ENCODE peak calls at places on chromosome 9, in ten cellular contexts. Q, M, L, D, V, K, T, X, G and B are unnamed samples.

GRCh38 chr9:119289740-119290139 is 79.5 kb downstream of the BRINP1 start:
- DNase-seq in K (no peak), D (no peak), V (peak), T (peak), X (peak), M (peak), G (no peak), L (peak), Q (peak), B (no peak)

GRCh38 chr9:87324613-87325194 is 173.0 kb upstream of the DAPK1 start:
- DNase-seq in K (no peak), G (peak), Q (peak), D (no peak), X (peak), M (peak), L (peak), V (peak), T (peak), B (no peak)

GRCh38 chr9:97874617-97875016 is 21.6 kb downstream of the FOXE1 start:
- DNase-seq in Q (no peak), L (no peak), V (no peak), K (no peak), X (no peak), M (no peak), D (no peak), T (no peak), G (no peak), B (no peak)

GRCh38 chr9:37582548-37583157 is 6.5 kb upstream of the FBXO10 start:
- DNase-seq in Q (peak), K (no peak), T (peak), L (peak), X (peak), D (no peak), G (peak), V (peak), M (peak), B (no peak)

GRCh38 chr9:114172981-114173833 is 17.9 kb downstream of the COL27A1 start:
- DNase-seq in Q (no peak), X (no peak), V (no peak), L (no peak), K (no peak), M (no peak), D (no peak), G (no peak), T (no peak), B (no peak)

GRCh38 chr9:115034801-115035200 is 83.2 kb downstream of the TNC start:
- DNase-seq in D (no peak), K (no peak), M (peak), Q (peak), V (no peak), T (no peak), L (no peak), G (peak), X (no peak), B (no peak)

GRCh38 chr9:70603020-70603411 is 188.6 kb upstream of the KLF9 start:
- DNase-seq in D (no peak), K (no peak), T (no peak), V (no peak), M (no peak), X (peak), L (no peak), Q (no peak), G (no peak), B (no peak)

GRCh38 chr9:37968228-37968672 is 64.3 kb upstream of the SLC25A51 start:
- DNase-seq in T (no peak), G (no peak), V (no peak), X (no peak), D (no peak), M (peak), Q (peak), K (no peak), L (peak), B (no peak)

GRCh38 chr9:127873886-127874285 is 3.6 kb downstream of the AK1 start:
- DNase-seq in K (no peak), X (no peak), V (no peak), L (no peak), M (peak), D (no peak), Q (no peak), G (no peak), T (no peak), B (peak)

GRCh38 chr9:87894998-87895625 is 12.4 kb downstream of the SPATA31E1 start:
- DNase-seq in L (no peak), Q (no peak), K (no peak), V (no peak), T (no peak), M (no peak), X (no peak), G (no peak), D (no peak), B (no peak)

GRCh38 chr9:77879344-77880089 is 152.1 kb downstream of the GNAQ start:
- DNase-seq in T (no peak), M (peak), Q (peak), X (no peak), L (peak), G (no peak), D (peak), K (no peak), V (no peak), B (peak)

GRCh38 chr9:6216002-6216401 is 395 bp downstream of the IL33 start:
- DNase-seq in L (no peak), D (no peak), X (no peak), M (no peak), K (no peak), Q (no peak), T (no peak), V (no peak), G (no peak), B (no peak)

GRCh38 chr9:136147038-136147889 is 28.6 kb upstream of the TMEM250 start:
- DNase-seq in L (no peak), M (no peak), T (no peak), X (no peak), Q (no peak), V (no peak), D (no peak), G (no peak), K (no peak), B (peak)

GRCh38 chr9:128911529-128912035 is 9.2 kb upstream of the PHYHD1 start:
- DNase-seq in L (peak), M (peak), X (no peak), T (no peak), V (no peak), D (peak), Q (peak), K (no peak), G (no peak), B (peak)

GRCh38 chr9:34719021-34719768 is 9.3 kb upstream of the CCL21 start:
- DNase-seq in Q (no peak), X (no peak), D (no peak), M (no peak), G (no peak), L (no peak), V (no peak), T (no peak), K (no peak), B (no peak)

GRCh38 chr9:96491079-96491879 is 41.3 kb downstream of the HABP4 start:
- DNase-seq in M (peak), L (no peak), X (no peak), V (no peak), D (no peak), G (peak), T (no peak), Q (no peak), K (peak), B (no peak)

GRCh38 chr9:93258419-93258817 is 74.5 kb downstream of the WNK2 start:
- DNase-seq in V (no peak), Q (no peak), M (no peak), K (no peak), L (no peak), G (no peak), D (no peak), X (no peak), T (peak), B (peak)

GRCh38 chr9:133075925-133076324 is 14.1 kb downstream of the CEL start:
- DNase-seq in L (no peak), K (no peak), X (no peak), V (no peak), D (no peak), Q (peak), T (no peak), G (peak), M (peak), B (no peak)

GRCh38 chr9:33778700-33779351 is 16.5 kb upstream of the PRSS3 start:
- DNase-seq in M (peak), L (peak), Q (peak), X (peak), V (peak), D (peak), T (peak), G (no peak), K (peak), B (no peak)

GRCh38 chr9:2013688-2014087 is 1.5 kb upstream of the SMARCA2 start:
- DNase-seq in L (no peak), D (no peak), V (no peak), K (no peak), T (no peak), M (no peak), G (no peak), X (no peak), Q (no peak), B (no peak)

GRCh38 chr9:32603914-32604852 is 31.2 kb upstream of the NDUFB6 start:
- DNase-seq in X (no peak), T (no peak), V (no peak), G (no peak), M (peak), K (no peak), Q (peak), L (peak), D (peak), B (no peak)

GRCh38 chr9:126401107-126401506 is 74.5 kb downstream of the MVB12B start:
- DNase-seq in L (no peak), V (no peak), X (no peak), G (no peak), T (no peak), M (no peak), K (no peak), Q (no peak), D (no peak), B (no peak)

GRCh38 chr9:92614763-92615441 is 55.0 kb downstream of the IPPK start:
- DNase-seq in X (no peak), D (no peak), V (no peak), Q (no peak), G (no peak), K (no peak), T (no peak), L (no peak), M (no peak), B (no peak)

GRCh38 chr9:130288926-130289705 is 23.6 kb downstream of the HMCN2 start:
- DNase-seq in V (no peak), M (no peak), L (no peak), G (no peak), T (no peak), D (no peak), Q (no peak), K (no peak), X (no peak), B (no peak)

GRCh38 chr9:112034216-112034611 is 137.6 kb downstream of the UGCG start:
- DNase-seq in Q (no peak), T (no peak), K (no peak), L (no peak), V (no peak), X (peak), M (peak), G (no peak), D (no peak), B (no peak)

GRCh38 chr9:104992696-104993095 is 64.7 kb upstream of the ABCA1 start:
- DNase-seq in K (no peak), L (no peak), Q (no peak), X (no peak), G (peak), M (no peak), D (no peak), T (no peak), V (peak), B (no peak)

GRCh38 chr9:137670391-137671195 is 51.8 kb downstream of the EHMT1 start:
- DNase-seq in Q (no peak), X (no peak), G (no peak), T (no peak), V (no peak), K (no peak), L (no peak), M (no peak), D (peak), B (no peak)

GRCh38 chr9:135340143-135340655 is 139.4 kb upstream of the PPP1R26 start:
- DNase-seq in V (no peak), G (no peak), X (no peak), Q (no peak), T (no peak), M (no peak), D (no peak), K (no peak), L (no peak), B (peak)

GRCh38 chr9:93828331-93829097 is 126.6 kb downstream of the BARX1 start:
- DNase-seq in G (no peak), K (no peak), Q (no peak), D (no peak), L (no peak), V (no peak), X (no peak), T (peak), M (no peak), B (no peak)

GRCh38 chr9:5355817-5356216 is 16.1 kb upstream of the RLN1 start:
- DNase-seq in M (no peak), V (no peak), D (no peak), Q (no peak), X (no peak), G (no peak), T (no peak), L (no peak), K (no peak), B (no peak)

GRCh38 chr9:129895376-129896268 is 60.4 kb downstream of the USP20 start:
- DNase-seq in D (no peak), G (no peak), K (peak), T (no peak), M (no peak), X (no peak), L (no peak), V (no peak), Q (no peak), B (no peak)

GRCh38 chr9:20477940-20478620 is 144.2 kb downstream of the MLLT3 start:
- DNase-seq in M (peak), K (no peak), L (no peak), X (peak), G (no peak), Q (peak), T (no peak), D (no peak), V (no peak), B (no peak)

GRCh38 chr9:81621785-81622243 is 67.5 kb downstream of the TLE1 start:
- DNase-seq in L (no peak), G (no peak), T (no peak), M (no peak), D (no peak), X (no peak), V (peak), K (no peak), Q (no peak), B (no peak)

GRCh38 chr9:115743709-115744605 is 409.6 kb upstream of the PAPPA start:
- DNase-seq in Q (no peak), T (no peak), M (no peak), K (no peak), L (no peak), G (no peak), X (no peak), D (no peak), V (no peak), B (no peak)

GRCh38 chr9:127021664-127022337 is 100.6 kb downstream of the ANGPTL2 start:
- DNase-seq in L (no peak), V (no peak), M (no peak), Q (no peak), T (no peak), G (peak), X (no peak), D (no peak), K (no peak), B (peak)

GRCh38 chr9:101957705-101958104 is 219.3 kb upstream of the GRIN3A start:
- DNase-seq in K (no peak), L (no peak), D (no peak), Q (no peak), M (no peak), G (no peak), X (no peak), T (no peak), V (no peak), B (no peak)

GRCh38 chr9:137385061-137385655 is 37.8 kb downstream of the EXD3 start:
- DNase-seq in X (no peak), D (no peak), G (no peak), Q (no peak), K (no peak), M (no peak), L (no peak), V (no peak), T (no peak), B (peak)